ENCODE peak calls at places on chromosomes 11 and 22, in six cellular contexts. M, T, Z, S, V and B are unnamed samples.

GRCh38 chr11:12439615-12440014 is 62.2 kb downstream of the PARVA start:
- DNase-seq in M (no peak), T (no peak), Z (peak; percentile 92), S (no peak), V (no peak), B (no peak)

GRCh38 chr11:64120951-64121569 is 44.9 kb downstream of the MACROD1 start:
- DNase-seq in M (no peak), T (no peak), Z (no peak), S (no peak), V (no peak), B (no peak)

GRCh38 chr22:49451070-49451840 is 376.4 kb downstream of the BRD1 start:
- DNase-seq in M (no peak), T (no peak), Z (no peak), S (no peak), V (no peak), B (no peak)

GRCh38 chr22:19483481-19484244 is 3.9 kb downstream of the CDC45 start:
- DNase-seq in M (no peak), T (no peak), Z (no peak), S (no peak), V (no peak), B (no peak)

GRCh38 chr11:103940542-103940941 is 95.9 kb upstream of the DDI1 start:
- DNase-seq in M (no peak), T (no peak), Z (no peak), S (no peak), V (no peak), B (no peak)

GRCh38 chr22:19639610-19640135 is 74.6 kb upstream of the SEPTIN5 start:
- DNase-seq in M (no peak), T (no peak), Z (no peak), S (no peak), V (no peak), B (no peak)

GRCh38 chr11:27933992-27934829 is 173.7 kb downstream of the KIF18A start:
- DNase-seq in M (no peak), T (no peak), Z (no peak), S (peak; percentile 4), V (no peak), B (no peak)

GRCh38 chr22:19554834-19555404 is 30.7 kb upstream of the CLDN5 start:
- DNase-seq in M (no peak), T (no peak), Z (no peak), S (peak; percentile 17), V (no peak), B (no peak)

GRCh38 chr11:128716661-128717210 is 22.9 kb downstream of the FLI1 start:
- DNase-seq in M (peak; percentile 54), T (no peak), Z (no peak), S (no peak), V (no peak), B (no peak)

GRCh38 chr22:24433868-24434471 is 6.6 kb downstream of the ADORA2A start:
- DNase-seq in M (peak; percentile 48), T (no peak), Z (no peak), S (no peak), V (no peak), B (peak; percentile 57)

GRCh38 chr11:96333076-96333744 is 9.8 kb downstream of the MAML2 start:
- DNase-seq in M (no peak), T (no peak), Z (no peak), S (no peak), V (no peak), B (no peak)

GRCh38 chr11:82995754-82996398 is 75.8 kb downstream of the RAB30 start:
- DNase-seq in M (no peak), T (no peak), Z (no peak), S (no peak), V (no peak), B (no peak)

GRCh38 chr11:66324626-66325025 is 7.8 kb upstream of the CD248 start:
- DNase-seq in M (no peak), T (no peak), Z (no peak), S (no peak), V (no peak), B (no peak)

GRCh38 chr11:128291835-128292234 is 295.5 kb downstream of the ETS1 start:
- DNase-seq in M (peak; percentile 62), T (no peak), Z (no peak), S (no peak), V (no peak), B (peak; percentile 37)

GRCh38 chr11:126083829-126084607 is 21.4 kb upstream of the CDON start:
- DNase-seq in M (peak; percentile 34), T (no peak), Z (peak; percentile 97), S (no peak), V (no peak), B (no peak)